ENCODE peak calls at places on chromosomes 13 and 19, in five cellular contexts. G is heart right ventricle, E is Peyer's patch, H is neural progenitor cell, U is IMR-90. O is an unnamed sample.

GRCh38 chr19:46069841-46070341 is 29.1 kb upstream of the IGFL4 start:
- DNase-seq in E (no peak), H (no peak), G (no peak), U (peak; percentile 93), O (no peak)

GRCh38 chr19:19525611-19526380 is 2.9 kb upstream of the YJEFN3 start:
- DNase-seq in U (no peak), E (no peak), H (no peak), G (no peak), O (no peak)

GRCh38 chr13:30846311-30846710 is 59.8 kb upstream of the MEDAG start:
- DNase-seq in H (no peak), G (no peak), E (no peak), U (peak; percentile 49), O (no peak)

GRCh38 chr13:41513600-41513999 is 56.2 kb downstream of the RGCC start:
- DNase-seq in E (no peak), H (no peak), U (no peak), G (no peak), O (no peak)

GRCh38 chr19:15502264-15502663 is 6.1 kb upstream of the CYP4F22 start:
- DNase-seq in U (no peak), G (no peak), E (no peak), H (no peak), O (no peak)

GRCh38 chr19:13031917-13032623 is 36.8 kb downstream of the NFIX start:
- DNase-seq in E (no peak), U (peak; percentile 58), H (peak; percentile 81), G (no peak), O (no peak)

GRCh38 chr19:3700242-3701032 is at the start of gene PIP5K1C:
- DNase-seq in H (peak; percentile 97), E (peak; percentile 96), U (peak; percentile 78), G (peak; percentile 89), O (peak; percentile 96)

GRCh38 chr13:42567772-42568428 is 6.1 kb upstream of the TNFSF11 start:
- DNase-seq in E (no peak), H (no peak), U (no peak), G (no peak), O (peak; percentile 51)

GRCh38 chr13:27000686-27001085 is 170.9 kb downstream of the USP12 start:
- DNase-seq in U (no peak), H (no peak), E (no peak), G (no peak), O (no peak)

GRCh38 chr13:112940236-112940635 is 28.8 kb upstream of the MCF2L start:
- DNase-seq in G (no peak), E (no peak), H (no peak), U (no peak), O (no peak)

GRCh38 chr13:21606251-21606650 is 2.3 kb upstream of the MICU2 start:
- DNase-seq in E (no peak), H (no peak), U (no peak), G (no peak), O (no peak)

GRCh38 chr13:51814825-51815650 is 11.1 kb upstream of the DHRS12 start:
- DNase-seq in E (peak; percentile 65), G (peak; percentile 66), U (peak; percentile 50), H (peak; percentile 76), O (peak; percentile 93)

GRCh38 chr13:78827471-78827870 is 168.5 kb upstream of the OBI1 start:
- DNase-seq in G (no peak), E (no peak), H (peak; percentile 28), U (no peak), O (peak; percentile 47)

GRCh38 chr13:44317752-44318550 is 55.7 kb upstream of the SERP2 start:
- DNase-seq in E (no peak), U (peak; percentile 72), H (no peak), G (no peak), O (no peak)

GRCh38 chr13:40187324-40187795 is 479.1 kb downstream of the FOXO1 start:
- DNase-seq in U (no peak), E (no peak), G (no peak), H (no peak), O (peak; percentile 69)

GRCh38 chr13:98834254-98834960 is 81.9 kb upstream of the SLC15A1 start:
- DNase-seq in U (no peak), G (no peak), E (no peak), H (peak; percentile 74), O (no peak)

GRCh38 chr13:42011601-42012401 is 36.6 kb upstream of the DGKH start:
- DNase-seq in G (no peak), H (peak; percentile 18), U (no peak), E (no peak), O (peak; percentile 75)

GRCh38 chr19:58519087-58519354 is 589 bp downstream of the ZBTB45 start:
- DNase-seq in U (peak; percentile 74), E (no peak), G (peak; percentile 68), H (peak; percentile 89), O (peak; percentile 91)

GRCh38 chr19:6412111-6412999 is 12.3 kb downstream of the KHSRP start:
- DNase-seq in H (peak; percentile 68), U (no peak), E (peak; percentile 79), G (no peak), O (peak; percentile 94)

GRCh38 chr13:36998624-36999041 is 507 bp downstream of the ALG5 start:
- DNase-seq in U (no peak), H (peak; percentile 47), G (peak; percentile 14), E (peak; percentile 57), O (peak; percentile 69)

GRCh38 chr13:24301434-24301833 is 7.9 kb upstream of the C1QTNF9 start:
- DNase-seq in E (no peak), U (no peak), G (no peak), H (no peak), O (no peak)

GRCh38 chr13:23753523-23753922 is 135.7 kb downstream of the MIPEP start:
- DNase-seq in E (no peak), G (no peak), H (no peak), U (peak; percentile 68), O (no peak)

GRCh38 chr19:16896098-16896912 is 7.5 kb downstream of the F2RL3 start:
- DNase-seq in G (no peak), E (no peak), H (peak; percentile 59), U (no peak), O (peak; percentile 85)

GRCh38 chr19:52896431-52897148 is 845 bp downstream of the ZNF320 start:
- DNase-seq in H (peak; percentile 41), E (peak; percentile 58), U (peak; percentile 1), G (peak; percentile 20), O (peak; percentile 68)

GRCh38 chr19:7926021-7926726 is at the start of gene CTXN1:
- DNase-seq in U (no peak), H (peak; percentile 91), G (no peak), E (peak; percentile 83), O (peak; percentile 93)

GRCh38 chr13:49776871-49777270 is 15.6 kb downstream of the KPNA3 start:
- DNase-seq in H (no peak), U (peak; percentile 43), G (no peak), E (no peak), O (no peak)

GRCh38 chr13:27921421-27921960 is 1.7 kb downstream of the PDX1 start:
- DNase-seq in H (peak; percentile 43), G (no peak), U (no peak), E (no peak), O (peak; percentile 66)

GRCh38 chr13:111174377-111174776 is 59.3 kb downstream of the ARHGEF7 start:
- DNase-seq in U (no peak), G (no peak), H (no peak), E (no peak), O (no peak)

GRCh38 chr19:38693380-38694223 is 46.2 kb downstream of the ACTN4 start:
- DNase-seq in H (peak; percentile 87), G (peak; percentile 66), U (peak; percentile 63), E (no peak), O (peak; percentile 84)

GRCh38 chr13:52383362-52383761 is 22.6 kb downstream of the THSD1 start:
- DNase-seq in G (no peak), H (no peak), U (peak; percentile 28), E (no peak), O (no peak)

GRCh38 chr13:20287976-20288375 is 55.9 kb upstream of the GJB6 start:
- DNase-seq in H (no peak), G (no peak), U (no peak), E (no peak), O (no peak)

GRCh38 chr13:21567714-21568113 is 36.3 kb downstream of the MICU2 start:
- DNase-seq in U (peak; percentile 20), G (no peak), E (no peak), H (no peak), O (no peak)

GRCh38 chr19:10744848-10745293 is 27.0 kb downstream of the DNM2 start:
- DNase-seq in H (no peak), U (no peak), E (peak; percentile 80), G (no peak), O (no peak)
- H3K4me1 ChIP-seq in H (no peaks in the 10 kb centered on the region), U (peaks cover 10% of the 10 kb centered on the region), E (peaks cover 30% of the 10 kb centered on the region), G (peaks cover 73% of the 10 kb centered on the region), O (no peaks in the 10 kb centered on the region)

DNA sequence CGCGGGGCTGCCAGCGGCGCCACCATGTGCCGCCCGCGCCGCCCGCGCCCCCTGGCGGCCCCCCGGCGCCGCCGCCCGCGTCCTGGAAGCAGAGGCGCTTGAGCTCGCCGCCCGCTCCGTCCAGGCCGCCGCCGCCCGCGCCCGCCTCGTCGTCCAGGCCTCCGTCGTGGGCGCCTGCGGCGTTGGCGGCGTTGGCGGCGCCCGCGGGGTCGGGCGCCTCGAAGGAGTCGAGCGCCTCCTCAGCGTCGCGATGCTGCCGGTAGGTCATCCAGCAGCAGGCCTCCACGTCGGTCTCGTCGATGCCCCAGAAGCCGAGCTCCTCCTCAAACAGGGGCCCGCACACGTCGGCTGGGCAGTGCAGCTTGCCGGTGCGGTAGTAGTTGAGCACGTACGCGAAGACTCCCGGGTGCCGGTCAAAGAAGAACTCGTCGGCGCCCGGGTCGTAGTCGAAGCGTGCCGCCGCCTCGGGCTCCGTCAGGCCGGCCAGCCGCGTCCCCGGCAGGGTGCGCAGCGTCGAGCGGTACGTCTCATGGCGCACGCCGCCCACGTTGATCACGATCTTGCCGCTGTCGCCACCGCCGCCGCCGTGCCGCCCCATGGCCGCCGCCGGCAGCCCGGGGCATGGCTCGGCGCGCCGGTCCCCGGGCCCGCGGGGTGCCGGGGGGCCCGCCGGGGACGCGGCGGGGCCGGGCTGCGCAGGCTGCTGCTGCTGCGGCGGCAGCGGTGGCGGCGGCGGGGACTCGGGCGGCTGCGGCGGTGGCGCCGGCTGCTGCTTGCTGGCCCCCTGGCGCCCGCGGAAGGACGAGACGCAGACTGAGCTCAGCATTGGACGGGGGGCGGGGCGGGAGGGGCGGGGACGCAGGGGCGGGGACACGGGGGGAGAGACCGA is 676 bp downstream of the KCNC3 start:
- DNase-seq in G (no peak), E (peak; percentile 53), H (peak; percentile 55), U (no peak), O (peak; percentile 72)
- H3K27ac ChIP-seq in G (no peak overlapping the region), E (no peak overlapping the region), H (no peak overlapping the region), U (no peak overlapping the region), O (no peak overlapping the region)

GRCh38 chr19:55691561-55692481 is 16.8 kb downstream of the EPN1 start:
- DNase-seq in G (no peak), H (no peak), U (no peak), E (peak; percentile 42), O (no peak)

GRCh38 chr19:55694656-55695491 is 19.8 kb downstream of the EPN1 start:
- DNase-seq in G (no peak), U (no peak), E (no peak), H (no peak), O (no peak)

GRCh38 chr19:55694241-55694655 is 19.2 kb downstream of the EPN1 start:
- DNase-seq in G (no peak), E (peak; percentile 79), H (no peak), U (no peak), O (no peak)

GRCh38 chr19:55692681-55693081 is 17.7 kb downstream of the EPN1 start:
- DNase-seq in G (no peak), H (no peak), E (peak; percentile 43), U (no peak), O (no peak)

GRCh38 chr19:55693336-55693974 is 18.4 kb downstream of the EPN1 start:
- DNase-seq in H (no peak), G (no peak), U (no peak), E (no peak), O (no peak)
- H3K4me1 ChIP-seq in H (no peaks in the 10 kb centered on the region), G (no peaks in the 10 kb centered on the region), U (no peaks in the 10 kb centered on the region), E (no peaks in the 10 kb centered on the region), O (no peaks in the 10 kb centered on the region)

GRCh38 chr13:68428292-68428691 is 1198.2 kb upstream of the PCDH9 start:
- DNase-seq in H (no peak), U (no peak), G (no peak), E (no peak), O (no peak)
- H3K27ac ChIP-seq in H (no peak overlapping the region), U (no peak overlapping the region), G (no peak overlapping the region), E (no peak overlapping the region), O (no peak overlapping the region)

O was measured in endodermal cell.